ENCODE peak calls at places on chromosomes 12 and 14, in nine cellular contexts. P is Caki2; B is DMS 273 treated with DMSO at 0.1 percent for 48 hours; N is mammary epithelial cell; C is coronary artery; W is activated naive CD8-positive, alpha-beta T cell treated with anti-CD3 and anti-CD28 coated beads, Interleukin-2, amount 50 U/mL, for 16 hours; F is activated naive CD4-positive, alpha-beta T cell treated with anti-CD3 and anti-CD28 coated beads for 36 hours; K is HuH-7.5; D is NCI-H2107. T is an unnamed sample.

GRCh38 chr12:25135531-25136154 is 59.3 kb downstream of the DNAI7 start:
- DNase-seq in P (peak), B (no peak), N (peak), C (no peak), W (no peak), F (peak), K (no peak), D (no peak), T (peak)

GRCh38 chr12:51103977-51104376 is 20.6 kb upstream of the CSRNP2 start:
- DNase-seq in P (no peak), B (no peak), N (no peak), C (no peak), W (no peak), F (no peak), K (no peak), D (no peak), T (no peak)

GRCh38 chr14:77151918-77152588 is 10.5 kb upstream of the ZDHHC22 start:
- DNase-seq in P (no peak), B (peak), N (peak), C (peak), W (no peak), F (no peak), K (peak), D (no peak), T (peak)

GRCh38 chr12:95083938-95084337 is 10.5 kb upstream of the NR2C1 start:
- DNase-seq in P (peak), B (no peak), N (no peak), C (no peak), W (no peak), F (no peak), K (no peak), D (no peak), T (no peak)

GRCh38 chr14:32913725-32914124 is 25.0 kb upstream of the NPAS3 start:
- DNase-seq in P (no peak), B (no peak), N (peak), C (no peak), W (no peak), F (no peak), K (no peak), D (no peak), T (no peak)

GRCh38 chr12:47993491-47993890 is 10.8 kb downstream of the COL2A1 start:
- DNase-seq in P (no peak), B (no peak), N (no peak), C (no peak), W (no peak), F (no peak), K (no peak), D (no peak), T (no peak)

GRCh38 chr12:76226397-76226796 is 121.8 kb downstream of the BBS10 start:
- DNase-seq in P (no peak), B (no peak), N (no peak), C (no peak), W (no peak), F (no peak), K (no peak), D (no peak), T (no peak)

GRCh38 chr12:113276306-113276705 is 55.0 kb downstream of the TPCN1 start:
- DNase-seq in P (no peak), B (no peak), N (no peak), C (no peak), W (no peak), F (no peak), K (no peak), D (no peak), T (no peak)

GRCh38 chr12:38720661-38721060 is 184.7 kb downstream of the CPNE8 start:
- DNase-seq in P (no peak), B (no peak), N (no peak), C (no peak), W (no peak), F (no peak), K (no peak), D (no peak), T (no peak)

GRCh38 chr14:23143911-23144310 is 24.9 kb upstream of the CEBPE start:
- DNase-seq in P (no peak), B (no peak), N (no peak), C (no peak), W (no peak), F (no peak), K (no peak), D (no peak), T (no peak)

GRCh38 chr14:51548187-51548586 is 103.5 kb upstream of the FRMD6 start:
- DNase-seq in P (no peak), B (peak), N (no peak), C (no peak), W (no peak), F (no peak), K (no peak), D (no peak), T (no peak)

GRCh38 chr12:331287-331686 is 57.8 kb downstream of the KDM5A start:
- DNase-seq in P (no peak), B (no peak), N (no peak), C (no peak), W (no peak), F (no peak), K (no peak), D (no peak), T (no peak)

GRCh38 chr12:81863406-81863805 is 104.3 kb upstream of the PPFIA2 start:
- DNase-seq in P (peak), B (no peak), N (no peak), C (no peak), W (no peak), F (no peak), K (no peak), D (no peak), T (no peak)

GRCh38 chr14:69879175-69880047 is at the start of gene SMOC1:
- DNase-seq in P (peak), B (peak), N (peak), C (peak), W (no peak), F (peak), K (peak), D (peak), T (peak)

GRCh38 chr14:90382491-90383125 is 14.2 kb upstream of the CALM1 start:
- DNase-seq in P (no peak), B (no peak), N (peak), C (peak), W (peak), F (peak), K (no peak), D (peak), T (peak)

GRCh38 chr12:27801630-27802029 is 21.6 kb upstream of the MANSC4 start:
- DNase-seq in P (no peak), B (no peak), N (no peak), C (no peak), W (no peak), F (no peak), K (no peak), D (no peak), T (no peak)

GRCh38 chr12:131353826-131354225 is 357.1 kb upstream of the SFSWAP start:
- DNase-seq in P (no peak), B (no peak), N (no peak), C (peak), W (no peak), F (no peak), K (no peak), D (no peak), T (no peak)

GRCh38 chr12:67942704-67943103 is 46.5 kb upstream of the IFNG-AS1 start:
- DNase-seq in P (no peak), B (no peak), N (no peak), C (no peak), W (no peak), F (no peak), K (no peak), D (no peak), T (peak)

GRCh38 chr12:3869860-3870259 is 3.3 kb downstream of the PARP11 start:
- DNase-seq in P (no peak), B (no peak), N (no peak), C (no peak), W (no peak), F (peak), K (no peak), D (no peak), T (no peak)

GRCh38 chr12:120439646-120440247 is 1.8 kb downstream of the COX6A1 start:
- DNase-seq in P (peak), B (peak), N (peak), C (no peak), W (peak), F (peak), K (peak), D (peak), T (peak)

GRCh38 chr12:31412292-31412801 is 86.4 kb upstream of the SINHCAF start:
- DNase-seq in P (no peak), B (no peak), N (no peak), C (no peak), W (no peak), F (no peak), K (no peak), D (no peak), T (no peak)

GRCh38 chr12:93569301-93569655 is 3.2 kb upstream of the SOCS2 start:
- DNase-seq in P (no peak), B (no peak), N (no peak), C (no peak), W (no peak), F (no peak), K (peak), D (no peak), T (no peak)

GRCh38 chr12:93127582-93128331 is 198.7 kb upstream of the EEA1 start:
- DNase-seq in P (no peak), B (no peak), N (peak), C (peak), W (no peak), F (no peak), K (peak), D (peak), T (peak)

GRCh38 chr12:108581311-108582227 is 16.3 kb downstream of the TMEM119 start:
- DNase-seq in P (no peak), B (no peak), N (no peak), C (no peak), W (no peak), F (no peak), K (no peak), D (no peak), T (no peak)

GRCh38 chr12:98591209-98591608 is 2.3 kb upstream of the SLC25A3 start:
- DNase-seq in P (no peak), B (no peak), N (no peak), C (no peak), W (no peak), F (no peak), K (no peak), D (no peak), T (no peak)

GRCh38 chr12:77591959-77592358 is 238.7 kb upstream of the NAV3 start:
- DNase-seq in P (no peak), B (peak), N (no peak), C (no peak), W (no peak), F (no peak), K (peak), D (no peak), T (peak)

GRCh38 chr14:75981426-75981825 is 369 bp downstream of the TGFB3 start:
- DNase-seq in P (no peak), B (no peak), N (no peak), C (no peak), W (peak), F (peak), K (peak), D (peak), T (peak)

GRCh38 chr12:128969480-128970055 is 116.3 kb downstream of the GLT1D1 start:
- DNase-seq in P (peak), B (no peak), N (no peak), C (no peak), W (no peak), F (peak), K (peak), D (peak), T (peak)

GRCh38 chr12:114656906-114657596 is 26.9 kb downstream of the TBX3 start:
- DNase-seq in P (no peak), B (no peak), N (no peak), C (no peak), W (no peak), F (no peak), K (no peak), D (no peak), T (no peak)

GRCh38 chr12:6199531-6200265 is 502 bp upstream of the CD9 start:
- DNase-seq in P (no peak), B (peak), N (no peak), C (peak), W (no peak), F (no peak), K (peak), D (no peak), T (peak)

GRCh38 chr14:57574617-57575288 is 81.1 kb upstream of the CCDC198 start:
- DNase-seq in P (peak), B (no peak), N (no peak), C (no peak), W (no peak), F (no peak), K (no peak), D (no peak), T (no peak)

GRCh38 chr12:72346331-72346944 is 74.3 kb downstream of the TRHDE start:
- DNase-seq in P (peak), B (no peak), N (peak), C (no peak), W (no peak), F (peak), K (peak), D (no peak), T (peak)

GRCh38 chr14:34227834-34228662 is 234.0 kb downstream of the SPTSSA start:
- DNase-seq in P (peak), B (peak), N (peak), C (no peak), W (peak), F (peak), K (peak), D (peak), T (peak)

GRCh38 chr12:110403975-110404675 is 617 bp upstream of the ANAPC7 start:
- DNase-seq in P (peak), B (peak), N (peak), C (no peak), W (peak), F (peak), K (peak), D (peak), T (peak)

GRCh38 chr12:49000346-49000745 is 1.2 kb upstream of the DDN start:
- DNase-seq in P (no peak), B (no peak), N (no peak), C (no peak), W (no peak), F (no peak), K (no peak), D (no peak), T (no peak)

GRCh38 chr12:5200276-5201087 is 156.8 kb downstream of the KCNA5 start:
- DNase-seq in P (peak), B (no peak), N (no peak), C (no peak), W (no peak), F (peak), K (peak), D (peak), T (no peak)

GRCh38 chr12:43103866-43104265 is 448.1 kb downstream of the ADAMTS20 start:
- DNase-seq in P (no peak), B (no peak), N (no peak), C (no peak), W (no peak), F (no peak), K (no peak), D (no peak), T (peak)

T was measured in NCI-H2171.